ENCODE peak calls at places on chromosomes 4 and X, in ten cellular contexts. W is CD8-positive, alpha-beta T cell; Z is NCI-H345; X is fibroblast of mammary gland; C is activated CD4-positive, CD25-positive, alpha-beta regulatory T cell; S is glutamatergic neuron; B is heart left ventricle; R is hepatic stellate cell; Y is HCT116; J is T-helper 17 cell. V is an unnamed sample.

GRCh38 chr4:176222149-176222548 is 26.8 kb upstream of the SPATA4 start:
- DNase-seq in W (no peak), Z (no peak), X (no peak), C (no peak), S (no peak), B (no peak), R (no peak), Y (no peak), J (no peak), V (no peak)

GRCh38 chr4:181870326-181870725 is 372.9 kb upstream of the TENM3 start:
- DNase-seq in W (no peak), Z (no peak), X (peak), C (no peak), S (no peak), B (no peak), R (no peak), Y (no peak), J (no peak), V (no peak)

GRCh38 chr4:147355849-147356248 is 125.0 kb upstream of the EDNRA start:
- DNase-seq in W (no peak), Z (no peak), X (peak), C (no peak), S (no peak), B (no peak), R (peak), Y (no peak), J (no peak), V (no peak)

GRCh38 chr4:10458190-10458589 is 964 bp upstream of the ZNF518B start:
- DNase-seq in W (no peak), Z (no peak), X (no peak), C (no peak), S (no peak), B (no peak), R (no peak), Y (no peak), J (no peak), V (no peak)

GRCh38 chr4:185343726-185344581 is 51.8 kb downstream of the LRP2BP start:
- DNase-seq in W (no peak), Z (no peak), X (peak), C (no peak), S (peak), B (no peak), R (peak), Y (no peak), J (no peak), V (no peak)

GRCh38 chrX:51743179-51743957 is at the start of gene GSPT2:
- DNase-seq in W (peak), Z (peak), X (peak), C (peak), S (peak), B (peak), R (peak), Y (no peak), J (no peak), V (peak)

GRCh38 chr4:154741877-154742851 is 1.6 kb upstream of the LRAT start:
- DNase-seq in W (no peak), Z (no peak), X (no peak), C (no peak), S (peak), B (no peak), R (no peak), Y (no peak), J (no peak), V (no peak)

GRCh38 chrX:135625995-135626394 is 87.4 kb upstream of the CT45A1 start:
- DNase-seq in W (no peak), Z (no peak), X (peak), C (no peak), S (no peak), B (no peak), R (no peak), Y (peak), J (no peak), V (no peak)

GRCh38 chrX:118211891-118212816 is 95.5 kb upstream of the KLHL13 start:
- DNase-seq in W (no peak), Z (peak), X (no peak), C (no peak), S (no peak), B (no peak), R (no peak), Y (no peak), J (no peak), V (no peak)

GRCh38 chr4:143771269-143771668 is 70.8 kb upstream of the FREM3 start:
- DNase-seq in W (no peak), Z (no peak), X (no peak), C (no peak), S (no peak), B (no peak), R (no peak), Y (no peak), J (no peak), V (no peak)

GRCh38 chr4:172707622-172708021 is 461.0 kb upstream of the GALNT7 start:
- DNase-seq in W (no peak), Z (peak), X (no peak), C (no peak), S (no peak), B (no peak), R (no peak), Y (no peak), J (no peak), V (no peak)

GRCh38 chrX:118228041-118228440 is 111.4 kb upstream of the KLHL13 start:
- DNase-seq in W (no peak), Z (no peak), X (peak), C (no peak), S (no peak), B (no peak), R (no peak), Y (no peak), J (no peak), V (no peak)

GRCh38 chr4:36222702-36223101 is 21.6 kb downstream of the ARAP2 start:
- DNase-seq in W (no peak), Z (no peak), X (no peak), C (no peak), S (no peak), B (no peak), R (no peak), Y (no peak), J (no peak), V (no peak)

GRCh38 chrX:65997978-65998717 is 41.7 kb downstream of the VSIG4 start:
- DNase-seq in W (no peak), Z (no peak), X (no peak), C (no peak), S (no peak), B (no peak), R (no peak), Y (no peak), J (no peak), V (no peak)

GRCh38 chr4:77342170-77342810 is 185.3 kb downstream of the CCNG2 start:
- DNase-seq in W (no peak), Z (no peak), X (peak), C (no peak), S (no peak), B (no peak), R (no peak), Y (no peak), J (no peak), V (no peak)

GRCh38 chr4:119240568-119240967 is 28.1 kb downstream of the USP53 start:
- DNase-seq in W (no peak), Z (no peak), X (no peak), C (no peak), S (no peak), B (no peak), R (no peak), Y (no peak), J (no peak), V (no peak)

GRCh38 chr4:5024673-5025072 is 5.4 kb upstream of the CYTL1 start:
- DNase-seq in W (no peak), Z (no peak), X (peak), C (no peak), S (no peak), B (no peak), R (no peak), Y (no peak), J (no peak), V (no peak)

GRCh38 chr4:8186883-8187282 is 12.2 kb upstream of the SH3TC1 start:
- DNase-seq in W (no peak), Z (no peak), X (no peak), C (no peak), S (no peak), B (no peak), R (no peak), Y (no peak), J (no peak), V (no peak)

GRCh38 chr4:7461171-7461570 is 26.4 kb upstream of the PSAPL1 start:
- DNase-seq in W (no peak), Z (no peak), X (no peak), C (no peak), S (peak), B (no peak), R (no peak), Y (no peak), J (no peak), V (no peak)

GRCh38 chrX:130100180-130100579 is 10.1 kb downstream of the ELF4 start:
- DNase-seq in W (no peak), Z (no peak), X (peak), C (no peak), S (no peak), B (peak), R (peak), Y (no peak), J (no peak), V (no peak)

GRCh38 chr4:123616970-123617392 is 220.4 kb downstream of the SPRY1 start:
- DNase-seq in W (peak), Z (peak), X (peak), C (no peak), S (no peak), B (no peak), R (peak), Y (no peak), J (peak), V (peak)

GRCh38 chr4:26611879-26612278 is 28.0 kb downstream of the TBC1D19 start:
- DNase-seq in W (no peak), Z (no peak), X (no peak), C (no peak), S (no peak), B (no peak), R (no peak), Y (no peak), J (no peak), V (no peak)